ENCODE peak calls at places on chromosomes 3 and 15, in four cellular contexts. F, I, J and D are unnamed samples.

GRCh38 chr15:68612979-68613740 is 34.4 kb downstream of the CORO2B start:
- DNase-seq in F (no peak), J (peak), I (no peak), D (no peak)

GRCh38 chr3:151290673-151291072 is 12.3 kb upstream of the P2RY14 start:
- DNase-seq in I (no peak), J (peak), F (no peak), D (no peak)

GRCh38 chr15:25671132-25671531 is 192.0 kb downstream of the ATP10A start:
- DNase-seq in J (peak), I (no peak), F (no peak), D (no peak)

GRCh38 chr3:114519415-114519814 is 225.6 kb downstream of the TIGIT start:
- DNase-seq in I (peak), F (no peak), J (peak), D (no peak)

GRCh38 chr3:162287600-162287999 is 791.0 kb downstream of the OTOL1 start:
- DNase-seq in J (no peak), F (no peak), I (no peak), D (no peak)

GRCh38 chr3:150746791-150747590 is 16.0 kb downstream of the SIAH2 start:
- DNase-seq in J (no peak), F (no peak), I (no peak), D (no peak)

GRCh38 chr15:96585634-96586386 is 255.3 kb downstream of the NR2F2 start:
- DNase-seq in I (no peak), J (peak), F (no peak), D (no peak)

GRCh38 chr3:172391592-172392302 is 56.5 kb downstream of the GHSR start:
- DNase-seq in J (peak), F (no peak), I (no peak), D (no peak)

GRCh38 chr3:154398084-154398967 is 31.7 kb downstream of the GPR149 start:
- DNase-seq in J (no peak), F (no peak), I (no peak), D (no peak)

GRCh38 chr3:152444029-152444641 is 175.4 kb downstream of the MBNL1 start:
- DNase-seq in J (peak), F (no peak), I (no peak), D (no peak)

GRCh38 chr15:73362900-73363299 is 5.9 kb downstream of the HCN4 start:
- DNase-seq in I (peak), F (peak), J (no peak), D (no peak)

GRCh38 chr3:33146791-33147445 is 33.1 kb downstream of the CRTAP start:
- DNase-seq in J (peak), I (no peak), F (no peak), D (no peak)

GRCh38 chr3:33145221-33145900 is 31.5 kb downstream of the CRTAP start:
- DNase-seq in J (no peak), F (no peak), I (no peak), D (no peak)

GRCh38 chr3:33145901-33146580 is 32.2 kb downstream of the CRTAP start:
- DNase-seq in I (no peak), F (peak), J (no peak), D (no peak)

GRCh38 chr3:33141006-33141405 is 27.2 kb downstream of the CRTAP start:
- DNase-seq in J (no peak), F (no peak), I (no peak), D (no peak)

DNA sequence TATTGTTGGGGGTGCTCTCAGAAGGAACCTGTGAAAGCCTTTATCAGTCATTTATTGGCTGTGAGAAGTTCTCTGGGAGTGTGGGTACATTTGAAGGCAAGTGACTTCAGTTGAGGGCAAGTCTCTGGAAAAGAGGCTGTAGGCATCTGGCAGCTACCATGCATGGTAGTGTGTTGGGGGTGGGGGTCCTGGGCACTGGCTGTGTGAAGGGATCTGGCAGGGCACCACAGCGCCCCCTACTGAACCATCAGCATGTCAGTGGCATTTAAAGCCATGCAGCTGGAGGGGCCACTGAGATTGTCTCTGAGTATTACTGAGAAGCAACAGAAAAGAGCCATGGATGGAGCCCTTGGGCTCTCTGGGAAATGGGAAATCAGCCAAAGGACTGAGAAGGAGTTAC is 30.6 kb downstream of the CRTAP start:
- DNase-seq in I (peak), F (peak), J (no peak), D (no peak)
- TF ChIP-seq CTCF in I (no peak), F (no peak), J (peak), D (peak)

GRCh38 chr15:72161351-72162132 is 36.0 kb downstream of the GRAMD2A start:
- DNase-seq in F (no peak), I (no peak), J (no peak), D (no peak)
- TF ChIP-seq CTCF in F (no peak), I (no peak), J (no peak), D (no peak)

GRCh38 chr15:76058714-76059319 is 968 bp upstream of the TMEM266 start:
- DNase-seq in I (peak), J (peak), F (no peak), D (no peak)
- TF ChIP-seq CTCF in I (no peak), J (peak), F (no peak), D (peak)

DNA sequence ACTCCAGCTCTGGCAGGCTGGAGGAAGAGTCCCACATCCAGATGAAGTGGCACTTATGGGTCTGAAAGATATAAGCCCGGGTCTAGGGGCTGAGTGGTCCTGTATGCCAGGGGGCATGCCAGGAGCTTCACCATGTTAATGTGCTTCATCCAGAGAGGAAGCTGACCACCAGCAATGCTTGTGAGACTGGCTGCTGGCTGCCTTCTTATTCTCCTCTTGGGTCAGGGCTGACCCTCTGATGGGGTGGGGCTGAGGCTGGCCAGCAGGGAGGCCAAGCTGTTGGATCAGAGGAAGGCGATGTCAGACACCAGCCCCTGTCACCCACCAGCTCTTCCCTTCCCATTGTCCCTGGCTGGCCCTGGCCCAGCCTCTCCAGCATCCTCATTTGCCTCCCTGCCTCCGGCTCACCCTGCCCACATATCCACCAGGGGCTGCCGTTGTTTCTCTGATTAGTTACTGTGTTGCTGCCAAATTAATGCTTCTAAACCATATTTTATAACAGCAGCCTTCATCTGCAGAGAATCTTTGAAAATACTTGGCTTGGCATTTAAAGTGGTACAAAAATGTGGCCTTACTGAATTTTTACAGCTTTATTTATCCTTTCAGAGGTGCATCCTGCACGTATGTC is 20.4 kb upstream of the PSTPIP1 start:
- DNase-seq in I (no peak), J (no peak), F (no peak), D (no peak)
- TF ChIP-seq CTCF in I (no peak), J (no peak), F (no peak), D (no peak)

GRCh38 chr15:72229947-72230196 is 1.1 kb downstream of the PKM start:
- DNase-seq in I (no peak), F (no peak), J (no peak), D (no peak)
- TF ChIP-seq CTCF in I (no peak), F (no peak), J (no peak), D (no peak)

GRCh38 chr3:98612587-98612986 is 19.2 kb upstream of the CPOX start:
- DNase-seq in I (peak), F (no peak), J (no peak), D (no peak)
- TF ChIP-seq CTCF in I (no peak), F (no peak), J (peak), D (no peak)

DNA sequence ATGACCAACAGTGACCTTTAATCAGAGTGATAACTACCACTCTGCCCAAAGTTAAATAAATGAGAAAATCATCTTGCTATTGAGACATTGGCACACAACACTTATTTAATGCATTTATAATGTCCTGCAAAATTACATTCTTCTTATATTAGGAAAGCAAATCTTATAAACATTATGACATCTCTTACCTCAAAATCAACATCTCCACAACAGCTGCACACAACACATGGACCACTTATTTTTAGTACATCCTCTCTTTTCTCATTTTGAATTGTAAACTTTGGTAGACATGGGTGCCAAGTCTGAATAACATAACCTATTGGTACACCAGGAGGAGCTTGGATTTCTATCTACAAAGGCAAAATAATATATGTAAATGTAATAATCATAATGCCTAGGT is 23.1 kb downstream of the PLSCR1 start:
- DNase-seq in F (no peak), J (no peak), I (no peak), D (no peak)
- TF ChIP-seq CTCF in F (no peak), J (no peak), I (no peak), D (no peak)

GRCh38 chr15:75210867-75211266 is 9.2 kb downstream of the C15orf39 start:
- DNase-seq in F (no peak), J (no peak), I (no peak), D (no peak)
- TF ChIP-seq CTCF in F (no peak), J (no peak), I (no peak), D (no peak)